ENCODE peak calls at places on chromosomes 2 and 18, in five cellular contexts. One of them, this sample, is unnamed.

GRCh38 chr2:133418021-133418420 is 150.2 kb downstream of the NCKAP5 start:
- DNase-seq in fibroblast of lung: peak; percentile 18
- DNase-seq in K562: no peak
- DNase-seq in PC-9: no peak
- DNase-seq in tibial nerve: no peak
- DNase-seq in this sample: no peak

GRCh38 chr2:200039847-200040246 is 84.5 kb downstream of the MAIP1 start:
- DNase-seq in fibroblast of lung: peak; percentile 92
- DNase-seq in K562: no peak
- DNase-seq in tibial nerve: no peak
- DNase-seq in PC-9: no peak
- DNase-seq in this sample: no peak

GRCh38 chr18:48408111-48408726 is 964 bp downstream of the ZBTB7C start:
- DNase-seq in K562: no peak
- DNase-seq in fibroblast of lung: peak; percentile 14
- DNase-seq in tibial nerve: no peak
- DNase-seq in PC-9: no peak
- DNase-seq in this sample: no peak

GRCh38 chr2:14633451-14634211 is 1.1 kb downstream of the LRATD1 start:
- DNase-seq in tibial nerve: no peak
- DNase-seq in fibroblast of lung: no peak
- DNase-seq in K562: no peak
- DNase-seq in PC-9: no peak
- DNase-seq in this sample: no peak

GRCh38 chr2:162106146-162106551 is 32.1 kb upstream of the DPP4 start:
- DNase-seq in tibial nerve: no peak
- DNase-seq in fibroblast of lung: peak; percentile 73
- DNase-seq in K562: no peak
- DNase-seq in PC-9: no peak
- DNase-seq in this sample: no peak

GRCh38 chr18:75582940-75583339 is 155.4 kb upstream of the SMIM21 start:
- DNase-seq in K562: no peak
- DNase-seq in fibroblast of lung: no peak
- DNase-seq in PC-9: no peak
- DNase-seq in tibial nerve: no peak
- DNase-seq in this sample: no peak

GRCh38 chr2:127235082-127235702 is 15.1 kb upstream of the CYP27C1 start:
- DNase-seq in PC-9: no peak
- DNase-seq in fibroblast of lung: no peak
- DNase-seq in tibial nerve: no peak
- DNase-seq in K562: no peak
- DNase-seq in this sample: no peak

GRCh38 chr2:109427661-109428091 is 186.1 kb downstream of the SEPTIN10 start:
- DNase-seq in K562: no peak
- DNase-seq in fibroblast of lung: no peak
- DNase-seq in tibial nerve: no peak
- DNase-seq in PC-9: no peak
- DNase-seq in this sample: no peak

GRCh38 chr2:41906325-41906700 is 141.5 kb upstream of the PKDCC start:
- DNase-seq in tibial nerve: no peak
- DNase-seq in fibroblast of lung: no peak
- DNase-seq in PC-9: no peak
- DNase-seq in K562: no peak
- DNase-seq in this sample: no peak

GRCh38 chr2:215881582-215881981 is 131.8 kb downstream of the MREG start:
- DNase-seq in K562: no peak
- DNase-seq in fibroblast of lung: peak; percentile 63
- DNase-seq in tibial nerve: no peak
- DNase-seq in PC-9: no peak
- DNase-seq in this sample: no peak

GRCh38 chr2:127531133-127531709 is 4.3 kb upstream of the MYO7B start:
- DNase-seq in tibial nerve: no peak
- DNase-seq in K562: no peak
- DNase-seq in PC-9: no peak
- DNase-seq in fibroblast of lung: peak; percentile 3
- DNase-seq in this sample: no peak

GRCh38 chr2:54660752-54661151 is 62.7 kb upstream of the EML6 start:
- DNase-seq in K562: no peak
- DNase-seq in PC-9: no peak
- DNase-seq in fibroblast of lung: no peak
- DNase-seq in tibial nerve: no peak
- DNase-seq in this sample: no peak

GRCh38 chr18:424071-424868 is 76.2 kb downstream of the COLEC12 start:
- DNase-seq in PC-9: no peak
- DNase-seq in fibroblast of lung: peak; percentile 41
- DNase-seq in tibial nerve: no peak
- DNase-seq in K562: no peak
- DNase-seq in this sample: no peak

GRCh38 chr18:11146238-11146946 is 3.0 kb downstream of the PIEZO2 start:
- DNase-seq in K562: no peak
- DNase-seq in tibial nerve: no peak
- DNase-seq in PC-9: no peak
- DNase-seq in fibroblast of lung: no peak
- DNase-seq in this sample: no peak

GRCh38 chr2:89763581-89764485 is 1072.4 kb downstream of the RPIA start:
- DNase-seq in fibroblast of lung: no peak
- DNase-seq in K562: no peak
- DNase-seq in PC-9: no peak
- DNase-seq in tibial nerve: no peak
- DNase-seq in this sample: no peak

GRCh38 chr2:175383286-175383685 is 201.8 kb upstream of the ATP5MC3 start:
- DNase-seq in fibroblast of lung: no peak
- DNase-seq in PC-9: no peak
- DNase-seq in K562: no peak
- DNase-seq in tibial nerve: no peak
- DNase-seq in this sample: no peak

GRCh38 chr2:173229086-173229485 is 125.6 kb upstream of the CDCA7 start:
- DNase-seq in K562: no peak
- DNase-seq in PC-9: no peak
- DNase-seq in tibial nerve: no peak
- DNase-seq in fibroblast of lung: peak; percentile 58
- DNase-seq in this sample: no peak

GRCh38 chr2:65049010-65049639 is 7.1 kb upstream of the CEP68 start:
- DNase-seq in fibroblast of lung: no peak
- DNase-seq in PC-9: no peak
- DNase-seq in K562: no peak
- DNase-seq in tibial nerve: no peak
- DNase-seq in this sample: no peak

DNA sequence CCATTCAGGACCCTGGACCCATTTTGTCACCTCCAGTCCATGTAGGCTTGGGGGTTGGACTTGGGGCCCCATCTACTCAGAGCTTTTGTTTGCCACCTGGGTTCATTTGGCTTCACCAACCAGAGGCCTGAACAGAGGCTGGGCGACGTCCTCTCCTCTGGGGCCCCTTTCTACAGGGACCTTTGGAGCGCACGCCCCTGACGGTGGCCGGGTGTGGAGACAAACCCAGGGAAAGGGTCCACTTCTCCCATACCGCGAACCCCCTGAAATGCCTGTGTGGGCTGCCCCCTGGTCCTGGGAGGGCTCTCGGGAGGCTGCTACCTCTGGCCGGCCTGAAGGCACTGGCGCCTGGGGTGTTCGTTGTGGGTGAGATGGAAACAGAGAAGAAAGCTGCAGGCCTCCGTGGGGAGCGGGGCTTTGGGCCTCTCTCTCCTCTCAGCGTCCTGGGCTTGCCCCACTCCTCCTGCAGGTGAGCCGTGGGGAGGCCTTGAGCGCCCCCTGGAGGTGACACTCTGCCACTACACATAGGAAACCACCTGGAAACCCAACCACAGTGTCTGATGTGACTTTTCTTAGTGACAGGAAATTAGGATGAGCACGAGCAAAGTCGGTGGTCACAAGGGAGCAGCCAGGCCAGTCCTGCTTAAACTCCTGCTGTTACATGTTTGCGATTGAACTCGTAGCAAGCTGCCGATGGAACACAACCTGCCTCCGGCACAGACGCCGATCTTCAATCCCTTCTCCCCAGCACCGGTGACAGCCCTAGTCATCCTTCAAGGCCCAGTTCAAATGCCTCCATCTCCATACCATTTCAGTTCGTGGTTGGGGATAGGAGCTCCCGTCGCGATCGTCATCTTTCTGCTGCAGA is 12.0 kb upstream of the NTSR2 start:
- DNase-seq in tibial nerve: no peak
- DNase-seq in K562: peak; percentile 71
- DNase-seq in PC-9: peak; percentile 60
- DNase-seq in fibroblast of lung: no peak
- DNase-seq in this sample: peak; percentile 36
- H3K27ac ChIP-seq in tibial nerve: no peak overlapping the region
- H3K27ac ChIP-seq in K562: no peak overlapping the region
- H3K27ac ChIP-seq in PC-9: no peak overlapping the region
- H3K27ac ChIP-seq in fibroblast of lung: no peak overlapping the region
- H3K27ac ChIP-seq in this sample: no peak overlapping the region

DNA sequence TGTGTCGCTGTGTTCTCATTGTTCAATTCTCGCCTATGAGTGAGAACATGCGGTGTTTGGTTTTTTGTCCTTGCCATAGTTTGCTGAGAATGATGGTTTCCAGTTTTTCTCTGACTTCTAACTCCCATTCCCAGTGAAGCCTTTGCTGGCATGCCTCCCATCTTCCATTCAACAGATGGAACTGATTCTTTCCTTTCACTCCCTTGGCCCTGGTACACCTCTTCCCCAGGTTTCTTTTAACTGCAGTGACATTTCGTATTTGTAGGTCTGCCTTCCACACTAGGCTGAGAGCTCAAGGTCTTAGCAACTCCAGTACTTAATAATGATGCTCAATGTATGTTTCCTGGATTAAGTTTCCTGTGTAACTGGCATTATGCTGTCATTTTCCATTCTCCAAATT is 48.5 kb downstream of the GAREM1 start:
- DNase-seq in tibial nerve: no peak
- DNase-seq in K562: no peak
- DNase-seq in PC-9: no peak
- DNase-seq in fibroblast of lung: no peak
- DNase-seq in this sample: no peak
- H3K4me1 ChIP-seq in tibial nerve: peaks cover 82% of the 10 kb centered on the region
- H3K4me1 ChIP-seq in K562: no peaks in the 10 kb centered on the region
- H3K4me1 ChIP-seq in PC-9: peaks cover 12% of the 10 kb centered on the region
- H3K4me1 ChIP-seq in fibroblast of lung: no peaks in the 10 kb centered on the region
- H3K4me1 ChIP-seq in this sample: no peaks in the 10 kb centered on the region

DNA sequence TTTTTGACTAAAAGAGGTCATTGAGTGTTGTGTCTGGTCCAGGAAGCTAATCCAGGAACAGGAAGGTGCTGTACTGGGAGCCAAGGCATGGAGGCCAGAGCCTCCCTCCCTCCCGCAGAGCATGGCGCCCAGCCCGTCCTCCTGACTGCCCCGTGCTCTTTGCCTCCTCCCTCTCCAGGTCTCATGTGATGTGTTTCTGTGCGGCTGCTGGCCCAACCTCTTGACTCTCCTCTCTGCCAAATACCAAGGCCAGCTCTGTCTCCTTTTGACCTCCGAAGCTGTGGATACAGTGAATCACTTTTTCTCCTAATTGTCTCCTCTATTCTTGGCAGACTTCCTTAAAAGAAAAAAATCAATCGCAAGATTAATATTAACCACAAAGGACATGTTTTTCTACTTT is 284.1 kb downstream of the PHLPP1 start:
- DNase-seq in tibial nerve: peak; percentile 79
- DNase-seq in K562: no peak
- DNase-seq in fibroblast of lung: peak; percentile 79
- DNase-seq in PC-9: no peak
- DNase-seq in this sample: no peak
- H3K4me3 ChIP-seq in tibial nerve: no peak overlapping the region
- H3K4me3 ChIP-seq in K562: no peak overlapping the region
- H3K4me3 ChIP-seq in fibroblast of lung: no peak overlapping the region
- H3K4me3 ChIP-seq in PC-9: no peak overlapping the region
- H3K4me3 ChIP-seq in this sample: no peak overlapping the region

DNA sequence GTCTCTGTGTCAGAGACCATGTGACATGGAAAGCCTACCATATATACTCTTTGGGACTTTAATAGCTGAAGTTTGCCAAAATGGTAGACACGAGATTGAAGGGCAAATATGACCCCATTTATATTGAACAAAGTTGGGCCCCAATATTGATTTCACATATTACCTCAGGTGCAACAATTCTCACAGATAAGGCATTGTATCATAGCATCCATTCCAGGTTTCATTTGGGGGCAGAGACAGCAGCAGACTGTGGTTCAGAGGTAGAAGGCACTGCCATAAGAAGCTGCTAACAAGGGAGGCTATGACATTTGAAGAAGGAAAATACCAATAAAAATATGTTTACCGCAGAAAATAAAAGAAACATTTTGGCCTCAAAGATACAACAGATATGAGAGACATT is 419.2 kb downstream of the LRRTM4 start:
- DNase-seq in fibroblast of lung: no peak
- DNase-seq in K562: no peak
- DNase-seq in PC-9: no peak
- DNase-seq in tibial nerve: no peak
- DNase-seq in this sample: no peak
- H3K27ac ChIP-seq in fibroblast of lung: no peak overlapping the region
- H3K27ac ChIP-seq in K562: no peak overlapping the region
- H3K27ac ChIP-seq in PC-9: no peak overlapping the region
- H3K27ac ChIP-seq in tibial nerve: no peak overlapping the region
- H3K27ac ChIP-seq in this sample: no peak overlapping the region